ENCODE peak calls at places on chromosomes 5 and 9, in ten cellular contexts. One of them, this sample, is unnamed.

GRCh38 chr5:127961006-127961763 is 122.4 kb upstream of the SLC12A2 start:
- DNase-seq in foreskin fibroblast: no peak
- DNase-seq in ovary: no peak
- DNase-seq in GM06990: no peak
- DNase-seq in CD8-positive, alpha-beta T cell: no peak
- DNase-seq in left lung: no peak
- DNase-seq in PC-9: no peak
- DNase-seq in sigmoid colon: no peak
- DNase-seq in astrocyte of the cerebellum: no peak
- DNase-seq in dorsolateral prefrontal cortex: no peak
- DNase-seq in this sample: no peak

GRCh38 chr9:98175762-98176161 is 16.7 kb downstream of the CORO2A start:
- DNase-seq in foreskin fibroblast: no peak
- DNase-seq in ovary: no peak
- DNase-seq in GM06990: no peak
- DNase-seq in CD8-positive, alpha-beta T cell: no peak
- DNase-seq in left lung: no peak
- DNase-seq in PC-9: no peak
- DNase-seq in sigmoid colon: no peak
- DNase-seq in astrocyte of the cerebellum: no peak
- DNase-seq in dorsolateral prefrontal cortex: no peak
- DNase-seq in this sample: no peak

GRCh38 chr9:136009516-136009915 is 48.3 kb upstream of the UBAC1 start:
- DNase-seq in foreskin fibroblast: no peak
- DNase-seq in ovary: no peak
- DNase-seq in GM06990: no peak
- DNase-seq in CD8-positive, alpha-beta T cell: no peak
- DNase-seq in left lung: peak
- DNase-seq in PC-9: no peak
- DNase-seq in sigmoid colon: no peak
- DNase-seq in astrocyte of the cerebellum: no peak
- DNase-seq in dorsolateral prefrontal cortex: no peak
- DNase-seq in this sample: no peak

GRCh38 chr5:142894749-142895148 is 124.6 kb downstream of the ARHGAP26 start:
- DNase-seq in foreskin fibroblast: peak
- DNase-seq in ovary: no peak
- DNase-seq in GM06990: no peak
- DNase-seq in CD8-positive, alpha-beta T cell: no peak
- DNase-seq in left lung: no peak
- DNase-seq in PC-9: no peak
- DNase-seq in sigmoid colon: no peak
- DNase-seq in astrocyte of the cerebellum: peak
- DNase-seq in dorsolateral prefrontal cortex: no peak
- DNase-seq in this sample: no peak

GRCh38 chr5:41517909-41518308 is 7.5 kb upstream of the PLCXD3 start:
- DNase-seq in foreskin fibroblast: no peak
- DNase-seq in ovary: no peak
- DNase-seq in GM06990: no peak
- DNase-seq in CD8-positive, alpha-beta T cell: no peak
- DNase-seq in left lung: no peak
- DNase-seq in PC-9: no peak
- DNase-seq in sigmoid colon: no peak
- DNase-seq in astrocyte of the cerebellum: peak
- DNase-seq in dorsolateral prefrontal cortex: no peak
- DNase-seq in this sample: peak

GRCh38 chr9:2465921-2466460 is 155.6 kb upstream of the VLDLR start:
- DNase-seq in foreskin fibroblast: peak
- DNase-seq in ovary: no peak
- DNase-seq in GM06990: peak
- DNase-seq in CD8-positive, alpha-beta T cell: no peak
- DNase-seq in left lung: no peak
- DNase-seq in PC-9: peak
- DNase-seq in sigmoid colon: no peak
- DNase-seq in astrocyte of the cerebellum: no peak
- DNase-seq in dorsolateral prefrontal cortex: no peak
- DNase-seq in this sample: no peak

GRCh38 chr5:134738963-134739661 is 764 bp downstream of the CAMLG start:
- DNase-seq in foreskin fibroblast: peak
- DNase-seq in ovary: peak
- DNase-seq in GM06990: peak
- DNase-seq in CD8-positive, alpha-beta T cell: peak
- DNase-seq in left lung: no peak
- DNase-seq in PC-9: peak
- DNase-seq in sigmoid colon: no peak
- DNase-seq in astrocyte of the cerebellum: peak
- DNase-seq in dorsolateral prefrontal cortex: no peak
- DNase-seq in this sample: no peak

GRCh38 chr9:130561056-130561455 is 18.3 kb upstream of the FUBP3 start:
- DNase-seq in foreskin fibroblast: no peak
- DNase-seq in ovary: no peak
- DNase-seq in GM06990: no peak
- DNase-seq in CD8-positive, alpha-beta T cell: no peak
- DNase-seq in left lung: no peak
- DNase-seq in PC-9: no peak
- DNase-seq in sigmoid colon: no peak
- DNase-seq in astrocyte of the cerebellum: no peak
- DNase-seq in dorsolateral prefrontal cortex: no peak
- DNase-seq in this sample: no peak

GRCh38 chr9:97809666-97810344 is 43.2 kb upstream of the FOXE1 start:
- DNase-seq in foreskin fibroblast: no peak
- DNase-seq in ovary: no peak
- DNase-seq in GM06990: no peak
- DNase-seq in CD8-positive, alpha-beta T cell: no peak
- DNase-seq in left lung: no peak
- DNase-seq in PC-9: no peak
- DNase-seq in sigmoid colon: no peak
- DNase-seq in astrocyte of the cerebellum: no peak
- DNase-seq in dorsolateral prefrontal cortex: no peak
- DNase-seq in this sample: no peak

GRCh38 chr9:92507005-92507404 is 24.7 kb upstream of the ASPN start:
- DNase-seq in foreskin fibroblast: no peak
- DNase-seq in ovary: no peak
- DNase-seq in GM06990: no peak
- DNase-seq in CD8-positive, alpha-beta T cell: no peak
- DNase-seq in left lung: no peak
- DNase-seq in PC-9: no peak
- DNase-seq in sigmoid colon: no peak
- DNase-seq in astrocyte of the cerebellum: no peak
- DNase-seq in dorsolateral prefrontal cortex: no peak
- DNase-seq in this sample: no peak

GRCh38 chr5:147763791-147764525 is 18.6 kb downstream of the JAKMIP2 start:
- DNase-seq in foreskin fibroblast: no peak
- DNase-seq in ovary: no peak
- DNase-seq in GM06990: no peak
- DNase-seq in CD8-positive, alpha-beta T cell: no peak
- DNase-seq in left lung: no peak
- DNase-seq in PC-9: no peak
- DNase-seq in sigmoid colon: no peak
- DNase-seq in astrocyte of the cerebellum: peak
- DNase-seq in dorsolateral prefrontal cortex: no peak
- DNase-seq in this sample: no peak

DNA sequence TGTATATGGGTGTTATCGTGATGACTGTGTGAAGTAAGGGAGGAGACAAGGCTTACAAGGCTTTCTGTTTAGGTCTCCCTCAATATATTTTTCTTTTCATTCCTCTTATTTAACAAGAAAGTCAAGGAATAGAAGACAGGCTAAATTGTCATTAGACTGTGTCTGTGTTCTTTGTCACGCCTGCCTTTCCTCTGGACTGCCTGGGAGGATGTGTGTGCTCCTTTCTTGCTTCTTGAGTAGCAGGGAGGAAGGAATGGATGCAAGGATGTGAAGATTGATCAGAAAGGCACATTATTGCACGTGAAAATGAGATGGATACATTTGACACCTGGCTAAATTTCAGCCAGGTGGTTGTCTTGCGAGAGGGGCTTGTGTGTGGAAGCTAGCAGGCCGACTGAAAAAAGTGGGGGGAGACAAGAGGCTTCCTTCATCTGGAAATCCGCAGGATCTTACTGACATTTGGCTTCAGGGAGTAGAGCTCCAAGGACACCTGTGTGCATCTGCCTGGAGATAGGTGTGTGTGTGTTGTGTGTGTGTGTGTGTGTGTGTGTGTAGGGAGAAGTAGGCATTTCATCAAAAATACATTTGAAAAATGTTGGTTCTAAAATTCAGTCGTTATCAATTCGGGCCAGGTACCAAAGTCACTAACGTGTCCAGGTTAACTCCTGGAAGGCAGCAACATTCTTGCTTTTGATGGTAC is 200.0 kb downstream of the MEF2C start:
- DNase-seq in foreskin fibroblast: no peak
- DNase-seq in ovary: no peak
- DNase-seq in GM06990: no peak
- DNase-seq in CD8-positive, alpha-beta T cell: no peak
- DNase-seq in left lung: no peak
- DNase-seq in PC-9: no peak
- DNase-seq in sigmoid colon: no peak
- DNase-seq in astrocyte of the cerebellum: no peak
- DNase-seq in dorsolateral prefrontal cortex: no peak
- DNase-seq in this sample: no peak
- H3K4me3 ChIP-seq in foreskin fibroblast: no peak
- H3K4me3 ChIP-seq in ovary: no peak
- H3K4me3 ChIP-seq in GM06990: no peak
- H3K4me3 ChIP-seq in CD8-positive, alpha-beta T cell: no peak
- H3K4me3 ChIP-seq in left lung: no peak
- H3K4me3 ChIP-seq in PC-9: no peak
- H3K4me3 ChIP-seq in sigmoid colon: no peak
- H3K4me3 ChIP-seq in astrocyte of the cerebellum: peak
- H3K4me3 ChIP-seq in dorsolateral prefrontal cortex: peak
- H3K4me3 ChIP-seq in this sample: no peak

DNA sequence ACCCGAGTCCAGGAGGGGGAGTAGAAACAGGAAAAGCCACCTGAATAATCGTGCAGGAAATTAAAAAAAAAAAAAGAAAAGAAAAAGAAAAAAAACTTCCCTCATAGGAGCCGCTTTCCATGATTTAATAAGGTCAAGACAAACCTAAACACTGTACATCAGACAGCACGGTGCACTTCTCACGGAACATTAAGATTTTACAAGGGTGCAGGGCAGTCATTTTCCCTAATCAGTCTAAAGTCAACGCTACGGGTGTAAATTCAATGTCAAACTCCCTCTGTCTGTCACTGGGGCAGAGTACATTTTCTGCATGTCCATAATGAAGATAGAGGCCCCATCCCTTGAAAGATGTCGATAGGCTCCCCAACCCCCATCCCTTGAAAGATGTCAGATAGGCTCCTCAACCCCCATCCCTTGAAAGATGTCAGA is 139.7 kb downstream of the TSSK1B start:
- DNase-seq in foreskin fibroblast: no peak
- DNase-seq in ovary: no peak
- DNase-seq in GM06990: no peak
- DNase-seq in CD8-positive, alpha-beta T cell: no peak
- DNase-seq in left lung: no peak
- DNase-seq in PC-9: no peak
- DNase-seq in sigmoid colon: no peak
- DNase-seq in astrocyte of the cerebellum: no peak
- DNase-seq in dorsolateral prefrontal cortex: no peak
- DNase-seq in this sample: no peak
- TF ChIP-seq CTCF in foreskin fibroblast: no peak
- TF ChIP-seq CTCF in ovary: no peak
- TF ChIP-seq CTCF in GM06990: no peak
- TF ChIP-seq CTCF in CD8-positive, alpha-beta T cell: no peak
- TF ChIP-seq CTCF in left lung: no peak
- TF ChIP-seq CTCF in PC-9: no peak
- TF ChIP-seq CTCF in sigmoid colon: no peak
- TF ChIP-seq CTCF in astrocyte of the cerebellum: no peak
- TF ChIP-seq CTCF in dorsolateral prefrontal cortex: no peak
- TF ChIP-seq CTCF in this sample: no peak

GRCh38 chr9:84068872-84069271 is 88.3 kb downstream of the RMI1 start:
- DNase-seq in foreskin fibroblast: no peak
- DNase-seq in ovary: no peak
- DNase-seq in GM06990: no peak
- DNase-seq in CD8-positive, alpha-beta T cell: no peak
- DNase-seq in left lung: no peak
- DNase-seq in PC-9: no peak
- DNase-seq in sigmoid colon: no peak
- DNase-seq in astrocyte of the cerebellum: no peak
- DNase-seq in dorsolateral prefrontal cortex: no peak
- DNase-seq in this sample: no peak
- H3K4me3 ChIP-seq in foreskin fibroblast: no peak
- H3K4me3 ChIP-seq in ovary: no peak
- H3K4me3 ChIP-seq in GM06990: no peak
- H3K4me3 ChIP-seq in CD8-positive, alpha-beta T cell: no peak
- H3K4me3 ChIP-seq in left lung: no peak
- H3K4me3 ChIP-seq in PC-9: no peak
- H3K4me3 ChIP-seq in sigmoid colon: no peak
- H3K4me3 ChIP-seq in astrocyte of the cerebellum: no peak
- H3K4me3 ChIP-seq in dorsolateral prefrontal cortex: no peak
- H3K4me3 ChIP-seq in this sample: no peak

GRCh38 chr9:471320-471719 is 256.7 kb downstream of the DOCK8 start:
- DNase-seq in foreskin fibroblast: no peak
- DNase-seq in ovary: no peak
- DNase-seq in GM06990: no peak
- DNase-seq in CD8-positive, alpha-beta T cell: no peak
- DNase-seq in left lung: no peak
- DNase-seq in PC-9: no peak
- DNase-seq in sigmoid colon: no peak
- DNase-seq in astrocyte of the cerebellum: no peak
- DNase-seq in dorsolateral prefrontal cortex: no peak
- DNase-seq in this sample: no peak

GRCh38 chr9:468766-469496 is 254.3 kb downstream of the DOCK8 start:
- DNase-seq in foreskin fibroblast: no peak
- DNase-seq in ovary: no peak
- DNase-seq in GM06990: no peak
- DNase-seq in CD8-positive, alpha-beta T cell: peak
- DNase-seq in left lung: no peak
- DNase-seq in PC-9: peak
- DNase-seq in sigmoid colon: no peak
- DNase-seq in astrocyte of the cerebellum: no peak
- DNase-seq in dorsolateral prefrontal cortex: no peak
- DNase-seq in this sample: no peak

GRCh38 chr9:470041-470781 is 255.5 kb downstream of the DOCK8 start:
- DNase-seq in foreskin fibroblast: peak
- DNase-seq in ovary: peak
- DNase-seq in GM06990: peak
- DNase-seq in CD8-positive, alpha-beta T cell: peak
- DNase-seq in left lung: peak
- DNase-seq in PC-9: peak
- DNase-seq in sigmoid colon: peak
- DNase-seq in astrocyte of the cerebellum: peak
- DNase-seq in dorsolateral prefrontal cortex: peak
- DNase-seq in this sample: peak

GRCh38 chr9:470795-471194 is 256.1 kb downstream of the DOCK8 start:
- DNase-seq in foreskin fibroblast: no peak
- DNase-seq in ovary: no peak
- DNase-seq in GM06990: no peak
- DNase-seq in CD8-positive, alpha-beta T cell: no peak
- DNase-seq in left lung: no peak
- DNase-seq in PC-9: peak
- DNase-seq in sigmoid colon: no peak
- DNase-seq in astrocyte of the cerebellum: no peak
- DNase-seq in dorsolateral prefrontal cortex: no peak
- DNase-seq in this sample: no peak

DNA sequence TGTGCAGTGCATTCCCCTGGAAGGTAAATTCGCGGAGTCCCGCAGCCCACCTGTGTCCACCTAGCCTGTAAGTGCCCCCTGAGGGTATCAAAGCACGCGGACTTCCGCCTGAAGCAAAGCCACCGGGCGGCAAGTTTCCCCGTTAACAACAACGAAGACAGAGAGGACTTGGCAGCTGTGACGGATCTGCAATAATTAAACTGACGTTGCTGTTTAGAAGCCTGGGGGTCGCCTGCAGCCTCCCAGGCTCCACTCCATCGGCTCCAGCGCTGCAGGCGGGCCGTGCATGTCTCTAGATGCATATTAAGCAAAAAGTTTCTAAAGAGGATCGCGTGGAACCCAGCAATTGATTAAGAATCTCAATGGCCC is 255.0 kb downstream of the DOCK8 start:
- DNase-seq in foreskin fibroblast: no peak
- DNase-seq in ovary: peak
- DNase-seq in GM06990: no peak
- DNase-seq in CD8-positive, alpha-beta T cell: no peak
- DNase-seq in left lung: peak
- DNase-seq in PC-9: no peak
- DNase-seq in sigmoid colon: peak
- DNase-seq in astrocyte of the cerebellum: no peak
- DNase-seq in dorsolateral prefrontal cortex: peak
- DNase-seq in this sample: no peak
- TF ChIP-seq CTCF in foreskin fibroblast: no peak
- TF ChIP-seq CTCF in ovary: no peak
- TF ChIP-seq CTCF in GM06990: no peak
- TF ChIP-seq CTCF in CD8-positive, alpha-beta T cell: no peak
- TF ChIP-seq CTCF in left lung: no peak
- TF ChIP-seq CTCF in PC-9: no peak
- TF ChIP-seq CTCF in sigmoid colon: no peak
- TF ChIP-seq CTCF in astrocyte of the cerebellum: no peak
- TF ChIP-seq CTCF in dorsolateral prefrontal cortex: no peak
- TF ChIP-seq CTCF in this sample: no peak

This sample was measured in HFF-Myc.